ENCODE peak calls at places on chromosomes 3 and 15, in four cellular contexts. L is occipital lobe, H is NCI-H1092, G is amniotic epithelial cell. U is an unnamed sample.

GRCh38 chr15:64354683-64355558 is 1.1 kb downstream of the CSNK1G1 start:
- DNase-seq in G (peak), H (no peak), L (no peak), U (no peak)

GRCh38 chr3:129068291-129068886 is 7.8 kb downstream of the GP9 start:
- DNase-seq in G (peak), H (no peak), L (no peak), U (no peak)

GRCh38 chr3:177451940-177452484 is 254.7 kb upstream of the TBL1XR1 start:
- DNase-seq in L (no peak), H (no peak), G (peak), U (no peak)

GRCh38 chr15:81032818-81033217 is 32.1 kb downstream of the TLNRD1 start:
- DNase-seq in L (no peak), G (no peak), H (no peak), U (no peak)

GRCh38 chr3:98680723-98681122 is 82.4 kb upstream of the ST3GAL6 start:
- DNase-seq in H (no peak), L (no peak), G (peak), U (no peak)

GRCh38 chr3:193826126-193826795 is 233.3 kb downstream of the OPA1 start:
- DNase-seq in L (no peak), G (peak), H (no peak), U (no peak)

GRCh38 chr15:52427804-52428203 is 100.9 kb downstream of the MYO5A start:
- DNase-seq in H (no peak), L (no peak), G (peak), U (no peak)

GRCh38 chr3:46299608-46300460 is 54.1 kb upstream of the CCR2 start:
- DNase-seq in G (no peak), L (no peak), H (no peak), U (no peak)

GRCh38 chr15:52857937-52858336 is 67.8 kb upstream of the ONECUT1 start:
- DNase-seq in L (no peak), H (no peak), G (no peak), U (no peak)

GRCh38 chr15:62502451-62502850 is 337.4 kb upstream of the C2CD4B start:
- DNase-seq in L (no peak), H (no peak), G (no peak), U (no peak)

GRCh38 chr3:124887177-124887995 is at the start of gene ITGB5:
- DNase-seq in G (peak), H (no peak), L (no peak), U (peak)

GRCh38 chr3:72288955-72289707 is 504.2 kb upstream of the PROK2 start:
- DNase-seq in G (peak), H (no peak), L (peak), U (no peak)

GRCh38 chr3:138752886-138753285 is 81.8 kb downstream of the PIK3CB start:
- DNase-seq in H (no peak), L (no peak), G (peak), U (no peak)

GRCh38 chr3:59243476-59243875 is 193.7 kb upstream of the CFAP20DC start:
- DNase-seq in H (no peak), L (no peak), G (no peak), U (no peak)

GRCh38 chr3:34864011-34864410 is 775.3 kb upstream of the ARPP21 start:
- DNase-seq in G (no peak), L (no peak), H (no peak), U (no peak)

GRCh38 chr15:68526269-68526668 is 52.5 kb upstream of the CORO2B start:
- DNase-seq in L (no peak), G (peak), H (no peak), U (no peak)

GRCh38 chr3:13106308-13106970 is 33.2 kb upstream of the IQSEC1 start:
- DNase-seq in L (no peak), H (no peak), G (no peak), U (no peak)

GRCh38 chr3:112002458-112002971 is 3.8 kb downstream of the TAGLN3 start:
- DNase-seq in G (peak), L (peak), H (no peak), U (no peak)

GRCh38 chr15:71806452-71806931 is 3.9 kb upstream of the NR2E3 start:
- DNase-seq in G (peak), H (no peak), L (no peak), U (no peak)

GRCh38 chr15:78668987-78669386 is 28.0 kb upstream of the CHRNB4 start:
- DNase-seq in G (no peak), L (no peak), H (no peak), U (no peak)

GRCh38 chr3:166444756-166445155 is 607.5 kb upstream of the BCHE start:
- DNase-seq in L (no peak), H (no peak), G (no peak), U (no peak)

GRCh38 chr3:13281657-13282527 is 138.2 kb downstream of the NUP210 start:
- DNase-seq in L (no peak), H (no peak), G (no peak), U (no peak)

GRCh38 chr3:170368921-170369320 is 11.4 kb downstream of the SKIL start:
- DNase-seq in H (no peak), G (no peak), L (no peak), U (no peak)

GRCh38 chr3:24375947-24376384 is 118.7 kb downstream of the THRB start:
- DNase-seq in L (no peak), G (no peak), H (no peak), U (no peak)

GRCh38 chr3:193805448-193805847 is 212.4 kb downstream of the OPA1 start:
- DNase-seq in G (peak), H (peak), L (no peak), U (no peak)

GRCh38 chr3:113212845-113213375 is 1.6 kb downstream of the BOC start:
- DNase-seq in G (no peak), L (no peak), H (no peak), U (no peak)

GRCh38 chr3:139448104-139448503 is 28.2 kb downstream of the RBP2 start:
- DNase-seq in G (no peak), H (peak), L (peak), U (no peak)

GRCh38 chr3:22621205-22621809 is 581.8 kb upstream of the UBE2E2 start:
- DNase-seq in H (no peak), L (no peak), G (no peak), U (no peak)

GRCh38 chr3:8793242-8793641 is 23.8 kb upstream of the OXTR start:
- DNase-seq in L (no peak), H (no peak), G (peak), U (no peak)

GRCh38 chr3:197408177-197408957 is 110.0 kb upstream of the DLG1 start:
- DNase-seq in H (no peak), L (no peak), G (peak), U (no peak)

GRCh38 chr3:46293035-46293724 is 50.9 kb downstream of the CCR3 start:
- DNase-seq in H (no peak), G (no peak), L (no peak), U (no peak)

GRCh38 chr15:83064859-83065258 is 2.2 kb downstream of the BTBD1 start:
- DNase-seq in G (peak), H (no peak), L (no peak), U (no peak)